ENCODE peak calls at places on chromosome 16, in six cellular contexts. One of them, this sample, is unnamed.

GRCh38 chr16:9843424-9844013 is 338.7 kb downstream of the GRIN2A start:
- DNase-seq in tibial artery: no peak
- DNase-seq in naive thymus-derived CD8-positive, alpha-beta T cell: no peak
- DNase-seq in AG04450: no peak
- DNase-seq in HepG2: no peak
- DNase-seq in NT2/D1: no peak
- DNase-seq in this sample: no peak

GRCh38 chr16:668519-669171 is 713 bp downstream of the RHOT2 start:
- DNase-seq in AG04450: no peak
- DNase-seq in HepG2: no peak
- DNase-seq in tibial artery: no peak
- DNase-seq in naive thymus-derived CD8-positive, alpha-beta T cell: no peak
- DNase-seq in NT2/D1: no peak
- DNase-seq in this sample: no peak

GRCh38 chr16:31242197-31242596 is 17.6 kb upstream of the ITGAM start:
- DNase-seq in tibial artery: no peak
- DNase-seq in NT2/D1: no peak
- DNase-seq in AG04450: no peak
- DNase-seq in HepG2: no peak
- DNase-seq in naive thymus-derived CD8-positive, alpha-beta T cell: no peak
- DNase-seq in this sample: no peak

GRCh38 chr16:1651509-1652342 is 26.4 kb upstream of the JPT2 start:
- DNase-seq in tibial artery: no peak
- DNase-seq in NT2/D1: no peak
- DNase-seq in AG04450: no peak
- DNase-seq in HepG2: no peak
- DNase-seq in naive thymus-derived CD8-positive, alpha-beta T cell: no peak
- DNase-seq in this sample: no peak

GRCh38 chr16:29237971-29238370 is 168.5 kb downstream of the NPIPB11 start:
- DNase-seq in HepG2: no peak
- DNase-seq in NT2/D1: no peak
- DNase-seq in AG04450: no peak
- DNase-seq in naive thymus-derived CD8-positive, alpha-beta T cell: no peak
- DNase-seq in tibial artery: no peak
- DNase-seq in this sample: no peak

GRCh38 chr16:11056989-11057645 is 112.8 kb downstream of the CLEC16A start:
- DNase-seq in NT2/D1: no peak
- DNase-seq in tibial artery: peak; percentile 21
- DNase-seq in AG04450: no peak
- DNase-seq in naive thymus-derived CD8-positive, alpha-beta T cell: no peak
- DNase-seq in HepG2: no peak
- DNase-seq in this sample: no peak

GRCh38 chr16:78249056-78249455 is 149.6 kb downstream of the WWOX start:
- DNase-seq in AG04450: no peak
- DNase-seq in HepG2: peak; percentile 77
- DNase-seq in NT2/D1: no peak
- DNase-seq in tibial artery: no peak
- DNase-seq in naive thymus-derived CD8-positive, alpha-beta T cell: no peak
- DNase-seq in this sample: peak; percentile 28

GRCh38 chr16:72195609-72196008 is 23.7 kb upstream of the PMFBP1 start:
- DNase-seq in tibial artery: no peak
- DNase-seq in AG04450: no peak
- DNase-seq in HepG2: no peak
- DNase-seq in naive thymus-derived CD8-positive, alpha-beta T cell: no peak
- DNase-seq in NT2/D1: no peak
- DNase-seq in this sample: no peak

GRCh38 chr16:56708821-56709685 is 20.9 kb upstream of the NUP93 start:
- DNase-seq in NT2/D1: no peak
- DNase-seq in AG04450: no peak
- DNase-seq in tibial artery: no peak
- DNase-seq in HepG2: no peak
- DNase-seq in naive thymus-derived CD8-positive, alpha-beta T cell: no peak
- DNase-seq in this sample: no peak

GRCh38 chr16:30805370-30806169 is 18.6 kb upstream of the ZNF629 start:
- DNase-seq in AG04450: no peak
- DNase-seq in tibial artery: peak; percentile 92
- DNase-seq in HepG2: peak; percentile 78
- DNase-seq in NT2/D1: peak; percentile 68
- DNase-seq in naive thymus-derived CD8-positive, alpha-beta T cell: peak; percentile 62
- DNase-seq in this sample: no peak

GRCh38 chr16:53434436-53435065 is at the start of gene RBL2:
- DNase-seq in naive thymus-derived CD8-positive, alpha-beta T cell: peak; percentile 78
- DNase-seq in AG04450: no peak
- DNase-seq in tibial artery: peak; percentile 89
- DNase-seq in HepG2: peak; percentile 25
- DNase-seq in NT2/D1: peak; percentile 62
- DNase-seq in this sample: no peak

GRCh38 chr16:19219836-19220235 is 51.8 kb downstream of the SYT17 start:
- DNase-seq in naive thymus-derived CD8-positive, alpha-beta T cell: no peak
- DNase-seq in NT2/D1: no peak
- DNase-seq in tibial artery: no peak
- DNase-seq in HepG2: no peak
- DNase-seq in AG04450: no peak
- DNase-seq in this sample: no peak

GRCh38 chr16:53892155-53892554 is 188.2 kb downstream of the FTO start:
- DNase-seq in tibial artery: no peak
- DNase-seq in naive thymus-derived CD8-positive, alpha-beta T cell: peak; percentile 27
- DNase-seq in AG04450: peak; percentile 49
- DNase-seq in HepG2: peak; percentile 61
- DNase-seq in NT2/D1: peak; percentile 48
- DNase-seq in this sample: no peak

GRCh38 chr16:81315271-81316175 is 761 bp downstream of the GAN start:
- DNase-seq in naive thymus-derived CD8-positive, alpha-beta T cell: peak; percentile 34
- DNase-seq in AG04450: no peak
- DNase-seq in NT2/D1: no peak
- DNase-seq in HepG2: peak; percentile 32
- DNase-seq in tibial artery: peak; percentile 71
- DNase-seq in this sample: no peak

GRCh38 chr16:81752225-81752875 is 26.7 kb upstream of the PLCG2 start:
- DNase-seq in NT2/D1: no peak
- DNase-seq in AG04450: no peak
- DNase-seq in naive thymus-derived CD8-positive, alpha-beta T cell: no peak
- DNase-seq in tibial artery: peak; percentile 79
- DNase-seq in HepG2: no peak
- DNase-seq in this sample: no peak

GRCh38 chr16:1772362-1772907 is at the start of gene EME2:
- DNase-seq in HepG2: peak; percentile 16
- DNase-seq in NT2/D1: no peak
- DNase-seq in AG04450: no peak
- DNase-seq in tibial artery: no peak
- DNase-seq in naive thymus-derived CD8-positive, alpha-beta T cell: peak; percentile 36
- DNase-seq in this sample: no peak

GRCh38 chr16:85075236-85075924 is 36.9 kb downstream of the CIBAR2 start:
- DNase-seq in NT2/D1: no peak
- DNase-seq in tibial artery: no peak
- DNase-seq in AG04450: no peak
- DNase-seq in HepG2: no peak
- DNase-seq in naive thymus-derived CD8-positive, alpha-beta T cell: no peak
- DNase-seq in this sample: no peak

GRCh38 chr16:30095166-30096078 is 591 bp downstream of the YPEL3 start:
- DNase-seq in tibial artery: no peak
- DNase-seq in NT2/D1: no peak
- DNase-seq in HepG2: no peak
- DNase-seq in naive thymus-derived CD8-positive, alpha-beta T cell: peak; percentile 19
- DNase-seq in AG04450: no peak
- DNase-seq in this sample: no peak

GRCh38 chr16:6317924-6318323 is 1014.7 kb upstream of the RBFOX1 start:
- DNase-seq in naive thymus-derived CD8-positive, alpha-beta T cell: no peak
- DNase-seq in tibial artery: no peak
- DNase-seq in NT2/D1: no peak
- DNase-seq in HepG2: no peak
- DNase-seq in AG04450: no peak
- DNase-seq in this sample: no peak

GRCh38 chr16:73504591-73504990 is 456.7 kb upstream of the ZFHX3 start:
- DNase-seq in tibial artery: no peak
- DNase-seq in NT2/D1: no peak
- DNase-seq in HepG2: no peak
- DNase-seq in AG04450: no peak
- DNase-seq in naive thymus-derived CD8-positive, alpha-beta T cell: no peak
- DNase-seq in this sample: no peak

GRCh38 chr16:85082553-85083050 is 29.7 kb downstream of the CIBAR2 start:
- DNase-seq in naive thymus-derived CD8-positive, alpha-beta T cell: no peak
- DNase-seq in NT2/D1: peak; percentile 44
- DNase-seq in AG04450: no peak
- DNase-seq in HepG2: no peak
- DNase-seq in tibial artery: no peak
- DNase-seq in this sample: no peak

GRCh38 chr16:89187337-89188063 is 12.8 kb downstream of the SLC22A31 start:
- DNase-seq in NT2/D1: no peak
- DNase-seq in tibial artery: no peak
- DNase-seq in AG04450: no peak
- DNase-seq in HepG2: no peak
- DNase-seq in naive thymus-derived CD8-positive, alpha-beta T cell: peak; percentile 37
- DNase-seq in this sample: no peak

GRCh38 chr16:57755726-57756423 is 20.3 kb downstream of the KATNB1 start:
- DNase-seq in NT2/D1: no peak
- DNase-seq in AG04450: no peak
- DNase-seq in HepG2: no peak
- DNase-seq in tibial artery: no peak
- DNase-seq in naive thymus-derived CD8-positive, alpha-beta T cell: no peak
- DNase-seq in this sample: no peak

GRCh38 chr16:26137956-26138355 is 446.2 kb downstream of the HS3ST4 start:
- DNase-seq in NT2/D1: no peak
- DNase-seq in naive thymus-derived CD8-positive, alpha-beta T cell: no peak
- DNase-seq in tibial artery: no peak
- DNase-seq in AG04450: no peak
- DNase-seq in HepG2: no peak
- DNase-seq in this sample: no peak

GRCh38 chr16:28155293-28155692 is 56.5 kb downstream of the XPO6 start:
- DNase-seq in AG04450: no peak
- DNase-seq in naive thymus-derived CD8-positive, alpha-beta T cell: no peak
- DNase-seq in HepG2: no peak
- DNase-seq in tibial artery: no peak
- DNase-seq in NT2/D1: no peak
- DNase-seq in this sample: no peak